ENCODE peak calls at places on chromosomes 1 and 21, in four cellular contexts. D, O, E and J are unnamed samples.
A peak's percentile ranks its signal among the peaks of the same experiment; 100 is the strongest.

GRCh38 chr1:13451399-13451965 is 41.2 kb downstream of the PRAMEF20 start:
- DNase-seq in D (no peak), O (no peak), E (no peak), J (no peak)

GRCh38 chr1:108962681-108963051 is 618 bp downstream of the CLCC1 start:
- DNase-seq in D (peak; percentile 65), O (peak; percentile 59), E (peak; percentile 72), J (no peak)

GRCh38 chr21:45506241-45506817 is 35.9 kb downstream of the SLC19A1 start:
- DNase-seq in D (no peak), O (no peak), E (no peak), J (no peak)

GRCh38 chr1:150621497-150622113 is 7.8 kb downstream of the ENSA start:
- DNase-seq in D (peak; percentile 83), O (peak; percentile 63), E (peak; percentile 79), J (peak; percentile 67)

GRCh38 chr1:20640183-20640597 is 6.9 kb downstream of the PINK1 start:
- DNase-seq in D (peak; percentile 72), O (peak; percentile 59), E (peak; percentile 93), J (peak; percentile 85)

GRCh38 chr1:202762019-202762418 is 46.2 kb downstream of the KDM5B start:
- DNase-seq in D (no peak), O (no peak), E (no peak), J (no peak)

GRCh38 chr1:194294006-194294405 is 1107.6 kb upstream of the B3GALT2 start:
- DNase-seq in D (no peak), O (no peak), E (no peak), J (no peak)

GRCh38 chr1:39103321-39104157 is 77.4 kb downstream of the NDUFS5 start:
- DNase-seq in D (no peak), O (no peak), E (peak; percentile 93), J (no peak)

GRCh38 chr1:155008015-155008941 is 5.7 kb downstream of the ZBTB7B start:
- DNase-seq in D (peak; percentile 81), O (peak; percentile 76), E (peak; percentile 81), J (peak; percentile 84)

GRCh38 chr1:58782308-58783089 is 1.3 kb downstream of the JUN start:
- DNase-seq in D (peak; percentile 82), O (peak; percentile 61), E (peak; percentile 72), J (peak; percentile 79)

GRCh38 chr1:84001501-84001900 is 2.6 kb upstream of the TTLL7 start:
- DNase-seq in D (no peak), O (no peak), E (no peak), J (no peak)

GRCh38 chr1:110829955-110830553 is 42.9 kb upstream of the CD53 start:
- DNase-seq in D (peak; percentile 73), O (peak; percentile 20), E (no peak), J (peak; percentile 62)

GRCh38 chr1:156488566-156489165 is 11.9 kb downstream of the MEF2D start:
- DNase-seq in D (peak; percentile 42), O (no peak), E (no peak), J (no peak)

GRCh38 chr1:183568176-183569041 is 21.9 kb downstream of the NCF2 start:
- DNase-seq in D (no peak), O (no peak), E (no peak), J (no peak)

GRCh38 chr1:247548847-247549246 is at the start of gene GCSAML:
- DNase-seq in D (no peak), O (no peak), E (no peak), J (no peak)

GRCh38 chr1:92922378-92923035 is 38.8 kb downstream of the DIPK1A start:
- DNase-seq in D (no peak), O (no peak), E (no peak), J (no peak)

GRCh38 chr1:186655877-186656276 is 24.3 kb downstream of the PTGS2 start:
- DNase-seq in D (no peak), O (no peak), E (no peak), J (no peak)

GRCh38 chr1:196887515-196888239 is at the start of gene CFHR4:
- DNase-seq in D (no peak), O (no peak), E (no peak), J (no peak)

GRCh38 chr1:235366286-235366685 is 941 bp upstream of the TBCE start:
- DNase-seq in D (no peak), O (no peak), E (no peak), J (no peak)

GRCh38 chr1:23845163-23845562 is 19.9 kb upstream of the HMGCL start:
- DNase-seq in D (no peak), O (no peak), E (no peak), J (no peak)

GRCh38 chr1:241157435-241157834 is 199.6 kb downstream of the RGS7 start:
- DNase-seq in D (no peak), O (no peak), E (no peak), J (no peak)

GRCh38 chr1:234962340-234962989 is 166.2 kb downstream of the TOMM20 start:
- DNase-seq in D (no peak), O (peak; percentile 46), E (peak; percentile 92), J (no peak)

GRCh38 chr1:182249201-182249676 is 142.4 kb downstream of the GLUL start:
- DNase-seq in D (peak; percentile 64), O (peak; percentile 92), E (no peak), J (no peak)

GRCh38 chr1:43868741-43869067 is 64.9 kb upstream of the ARTN start:
- DNase-seq in D (no peak), O (no peak), E (no peak), J (no peak)

GRCh38 chr1:40267767-40268187 is 9.7 kb downstream of the ZMPSTE24 start:
- DNase-seq in D (no peak), O (no peak), E (peak; percentile 89), J (no peak)

GRCh38 chr1:117093870-117094621 is 27.5 kb downstream of the TRIM45 start:
- DNase-seq in D (peak; percentile 75), O (no peak), E (no peak), J (peak; percentile 33)

GRCh38 chr1:11412166-11412565 is 66.8 kb upstream of the DISP3 start:
- DNase-seq in D (no peak), O (no peak), E (no peak), J (no peak)

GRCh38 chr1:202007703-202008489 is 2.5 kb upstream of the ELF3 start:
- DNase-seq in D (no peak), O (peak; percentile 92), E (peak; percentile 80), J (peak; percentile 92)

GRCh38 chr1:203116048-203116810 is 11.3 kb upstream of the ADORA1 start:
- DNase-seq in D (no peak), O (no peak), E (peak; percentile 36), J (no peak)

GRCh38 chr1:74468982-74469603 is 43.3 kb downstream of the LRRC53 start:
- DNase-seq in D (peak; percentile 5), O (no peak), E (peak; percentile 81), J (peak; percentile 48)

GRCh38 chr1:21830792-21831453 is 18.9 kb downstream of the LDLRAD2 start:
- DNase-seq in D (no peak), O (no peak), E (no peak), J (no peak)
- H3K36me3 ChIP-seq in D (no peaks in the 10 kb centered on the region), O (peaks cover 16% of the 10 kb centered on the region), E (peaks cover 90% of the 10 kb centered on the region), J (peaks cover 29% of the 10 kb centered on the region)

DNA sequence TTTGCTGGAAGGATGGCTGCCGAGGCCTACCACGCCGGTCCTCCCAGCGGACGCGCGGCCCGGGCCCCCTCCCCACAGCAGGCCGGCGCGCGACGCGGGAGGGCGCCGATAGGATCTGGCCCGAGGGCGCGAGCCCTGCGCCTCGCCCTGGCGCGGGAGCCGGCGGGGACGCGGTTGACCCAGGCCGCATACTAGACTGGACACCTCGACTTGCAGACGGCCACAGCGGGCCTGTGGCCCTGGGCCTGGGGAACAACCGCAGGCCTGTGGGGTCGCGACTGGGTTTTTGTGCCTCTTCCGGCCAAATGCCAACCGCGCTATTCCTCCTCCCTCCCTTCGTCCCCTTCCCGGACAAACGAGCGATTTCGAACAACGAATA is 2.5 kb downstream of the NHLH2 start:
- DNase-seq in D (no peak), O (no peak), E (peak; percentile 46), J (peak; percentile 75)
- H3K4me3 ChIP-seq in D (no peak overlapping the region), O (no peak overlapping the region), E (no peak overlapping the region), J (peak overlapping the region; percentile 76)

GRCh38 chr1:56963667-56964066 is 2.1 kb downstream of the C8B start:
- DNase-seq in D (no peak), O (no peak), E (no peak), J (no peak)
- H3K27me3 ChIP-seq in D (no peaks in the 10 kb centered on the region), O (no peaks in the 10 kb centered on the region), E (no peaks in the 10 kb centered on the region), J (no peaks in the 10 kb centered on the region)

GRCh38 chr1:41327383-41327999 is 33.7 kb upstream of the FOXO6 start:
- DNase-seq in D (no peak), O (no peak), E (no peak), J (no peak)
- H3K36me3 ChIP-seq in D (no peaks in the 10 kb centered on the region), O (no peaks in the 10 kb centered on the region), E (no peaks in the 10 kb centered on the region), J (no peaks in the 10 kb centered on the region)

GRCh38 chr1:24929876-24930702 is at the start of gene RUNX3:
- DNase-seq in D (peak; percentile 97), O (peak; percentile 55), E (peak; percentile 100), J (peak; percentile 98)
- H3K4me3 ChIP-seq in D (peak within 1 kb of the TSS; percentile 99), O (peak within 1 kb of the TSS; percentile 40), E (peak within 1 kb of the TSS; percentile 65), J (peak within 1 kb of the TSS; percentile 55)

DNA sequence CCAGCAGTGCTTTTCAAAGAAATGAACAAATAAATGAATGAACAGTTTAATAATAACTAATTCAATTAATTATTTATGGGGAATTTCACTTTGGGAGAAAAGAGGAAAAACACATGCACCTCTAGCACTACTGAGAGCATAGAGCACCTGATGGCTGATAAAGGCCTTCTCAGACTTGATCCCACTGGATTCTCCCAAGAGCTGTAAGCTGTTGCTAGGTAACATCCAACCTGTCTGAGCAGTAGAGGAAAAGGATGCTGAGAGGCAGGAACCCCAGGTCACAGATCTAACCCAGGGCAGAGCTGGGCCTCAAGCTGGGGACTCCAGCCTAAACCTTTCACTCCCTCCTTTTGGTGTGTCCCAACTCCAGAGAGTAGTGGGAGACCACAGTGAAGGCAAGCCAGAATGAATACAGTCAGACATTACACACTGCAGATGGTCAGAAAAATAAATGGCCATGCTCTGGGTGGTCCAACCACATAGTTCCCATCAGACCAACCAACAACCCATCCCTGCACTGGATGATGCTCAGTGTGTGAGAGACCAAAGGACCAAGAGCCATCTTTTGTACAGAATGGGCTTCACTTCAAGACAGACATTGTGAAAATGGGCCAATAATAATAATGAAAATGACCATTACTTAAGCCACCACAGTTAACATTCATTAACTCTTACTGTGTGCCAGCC is 15.4 kb downstream of the TRABD2B start:
- DNase-seq in D (no peak), O (no peak), E (no peak), J (no peak)
- H3K27me3 ChIP-seq in D (peaks cover 14% of the 10 kb centered on the region), O (no peaks in the 10 kb centered on the region), E (peaks cover 3% of the 10 kb centered on the region), J (peaks cover 9% of the 10 kb centered on the region)